ENCODE peak calls at places on chromosomes 16 and 17, in five cellular contexts. One of them, this sample, is unnamed.

GRCh38 chr17:53668854-53669253 is 153.9 kb upstream of the KIF2B start:
- DNase-seq in Peyer's patch: no peak
- DNase-seq in heart left ventricle: no peak
- DNase-seq in adrenal gland: no peak
- DNase-seq in mesenchymal stem cell: no peak
- DNase-seq in this sample: no peak

GRCh38 chr16:82899731-82900454 is 273.1 kb downstream of the CDH13 start:
- DNase-seq in Peyer's patch: no peak
- DNase-seq in heart left ventricle: no peak
- DNase-seq in adrenal gland: no peak
- DNase-seq in mesenchymal stem cell: no peak
- DNase-seq in this sample: no peak

GRCh38 chr17:82238562-82239201 is 9.8 kb downstream of the SLC16A3 start:
- DNase-seq in Peyer's patch: peak; percentile 93
- DNase-seq in heart left ventricle: peak; percentile 81
- DNase-seq in adrenal gland: peak; percentile 69
- DNase-seq in mesenchymal stem cell: no peak
- DNase-seq in this sample: peak; percentile 66

GRCh38 chr16:78537511-78537910 is 438.1 kb downstream of the WWOX start:
- DNase-seq in Peyer's patch: no peak
- DNase-seq in heart left ventricle: no peak
- DNase-seq in adrenal gland: no peak
- DNase-seq in mesenchymal stem cell: no peak
- DNase-seq in this sample: no peak

GRCh38 chr16:57732683-57733082 is 2.9 kb upstream of the KATNB1 start:
- DNase-seq in Peyer's patch: no peak
- DNase-seq in heart left ventricle: no peak
- DNase-seq in adrenal gland: no peak
- DNase-seq in mesenchymal stem cell: no peak
- DNase-seq in this sample: no peak

GRCh38 chr17:1037238-1037879 is 40.4 kb downstream of the TIMM22 start:
- DNase-seq in Peyer's patch: no peak
- DNase-seq in heart left ventricle: no peak
- DNase-seq in adrenal gland: no peak
- DNase-seq in mesenchymal stem cell: no peak
- DNase-seq in this sample: no peak

GRCh38 chr16:51237861-51238378 is 86.8 kb upstream of the SALL1 start:
- DNase-seq in Peyer's patch: no peak
- DNase-seq in heart left ventricle: no peak
- DNase-seq in adrenal gland: no peak
- DNase-seq in mesenchymal stem cell: no peak
- DNase-seq in this sample: no peak

GRCh38 chr17:46180895-46181279 is 12.3 kb downstream of the KANSL1 start:
- DNase-seq in Peyer's patch: no peak
- DNase-seq in heart left ventricle: no peak
- DNase-seq in adrenal gland: no peak
- DNase-seq in mesenchymal stem cell: no peak
- DNase-seq in this sample: no peak

GRCh38 chr17:34236341-34236892 is 18.7 kb upstream of the CCL2 start:
- DNase-seq in Peyer's patch: no peak
- DNase-seq in heart left ventricle: no peak
- DNase-seq in adrenal gland: no peak
- DNase-seq in mesenchymal stem cell: no peak
- DNase-seq in this sample: no peak

GRCh38 chr16:9072806-9073341 is 18.6 kb upstream of the HAPSTR1 start:
- DNase-seq in Peyer's patch: no peak
- DNase-seq in heart left ventricle: no peak
- DNase-seq in adrenal gland: no peak
- DNase-seq in mesenchymal stem cell: peak; percentile 92
- DNase-seq in this sample: peak; percentile 96

GRCh38 chr16:24130494-24131085 is 125.5 kb upstream of the CACNG3 start:
- DNase-seq in Peyer's patch: no peak
- DNase-seq in heart left ventricle: no peak
- DNase-seq in adrenal gland: no peak
- DNase-seq in mesenchymal stem cell: no peak
- DNase-seq in this sample: no peak

GRCh38 chr17:40453881-40454630 is 10.8 kb downstream of the IGFBP4 start:
- DNase-seq in Peyer's patch: no peak
- DNase-seq in heart left ventricle: no peak
- DNase-seq in adrenal gland: no peak
- DNase-seq in mesenchymal stem cell: no peak
- DNase-seq in this sample: peak; percentile 62

GRCh38 chr16:56228476-56228875 is 37.2 kb downstream of the GNAO1 start:
- DNase-seq in Peyer's patch: no peak
- DNase-seq in heart left ventricle: no peak
- DNase-seq in adrenal gland: no peak
- DNase-seq in mesenchymal stem cell: no peak
- DNase-seq in this sample: no peak

GRCh38 chr16:46607529-46607928 is 13.7 kb downstream of the SHCBP1 start:
- DNase-seq in Peyer's patch: no peak
- DNase-seq in heart left ventricle: no peak
- DNase-seq in adrenal gland: no peak
- DNase-seq in mesenchymal stem cell: peak; percentile 73
- DNase-seq in this sample: peak; percentile 76

GRCh38 chr17:75087558-75088453 is at the start of gene SLC16A5:
- DNase-seq in Peyer's patch: peak; percentile 93
- DNase-seq in heart left ventricle: peak; percentile 91
- DNase-seq in adrenal gland: peak; percentile 82
- DNase-seq in mesenchymal stem cell: peak; percentile 93
- DNase-seq in this sample: peak; percentile 55

GRCh38 chr16:17105239-17105721 is 365.5 kb downstream of the XYLT1 start:
- DNase-seq in Peyer's patch: no peak
- DNase-seq in heart left ventricle: no peak
- DNase-seq in adrenal gland: peak; percentile 26
- DNase-seq in mesenchymal stem cell: no peak
- DNase-seq in this sample: peak; percentile 2

GRCh38 chr16:31352344-31353115 is 2.4 kb upstream of the ITGAX start:
- DNase-seq in Peyer's patch: peak; percentile 62
- DNase-seq in heart left ventricle: no peak
- DNase-seq in adrenal gland: no peak
- DNase-seq in mesenchymal stem cell: no peak
- DNase-seq in this sample: no peak

GRCh38 chr17:51164911-51165679 is 1.1 kb upstream of the NME2 start:
- DNase-seq in Peyer's patch: no peak
- DNase-seq in heart left ventricle: no peak
- DNase-seq in adrenal gland: no peak
- DNase-seq in mesenchymal stem cell: no peak
- DNase-seq in this sample: no peak

GRCh38 chr17:39979865-39980401 is 674 bp upstream of the PSMD3 start:
- DNase-seq in Peyer's patch: peak; percentile 55
- DNase-seq in heart left ventricle: no peak
- DNase-seq in adrenal gland: no peak
- DNase-seq in mesenchymal stem cell: peak; percentile 74
- DNase-seq in this sample: peak; percentile 19

GRCh38 chr16:66049865-66050264 is 316.6 kb upstream of the CDH5 start:
- DNase-seq in Peyer's patch: no peak
- DNase-seq in heart left ventricle: no peak
- DNase-seq in adrenal gland: no peak
- DNase-seq in mesenchymal stem cell: no peak
- DNase-seq in this sample: no peak

GRCh38 chr17:36641877-36642845 is 40.8 kb downstream of the MRM1 start:
- DNase-seq in Peyer's patch: no peak
- DNase-seq in heart left ventricle: no peak
- DNase-seq in adrenal gland: no peak
- DNase-seq in mesenchymal stem cell: no peak
- DNase-seq in this sample: no peak

GRCh38 chr17:82956146-82956725 is 116.4 kb upstream of the ZNF750 start:
- DNase-seq in Peyer's patch: peak; percentile 37
- DNase-seq in heart left ventricle: no peak
- DNase-seq in adrenal gland: no peak
- DNase-seq in mesenchymal stem cell: no peak
- DNase-seq in this sample: no peak

GRCh38 chr16:7849891-7850290 is 517.2 kb downstream of the RBFOX1 start:
- DNase-seq in Peyer's patch: no peak
- DNase-seq in heart left ventricle: no peak
- DNase-seq in adrenal gland: no peak
- DNase-seq in mesenchymal stem cell: no peak
- DNase-seq in this sample: no peak

GRCh38 chr16:30063893-30064745 is 1.4 kb upstream of the ALDOA start:
- DNase-seq in Peyer's patch: peak; percentile 92
- DNase-seq in heart left ventricle: peak; percentile 85
- DNase-seq in adrenal gland: peak; percentile 79
- DNase-seq in mesenchymal stem cell: peak; percentile 49
- DNase-seq in this sample: peak; percentile 37

GRCh38 chr16:67150058-67150832 is 553 bp downstream of the B3GNT9 start:
- DNase-seq in Peyer's patch: no peak
- DNase-seq in heart left ventricle: no peak
- DNase-seq in adrenal gland: peak; percentile 58
- DNase-seq in mesenchymal stem cell: peak; percentile 76
- DNase-seq in this sample: peak; percentile 55

GRCh38 chr17:82561429-82562035 is 42.0 kb downstream of the FOXK2 start:
- DNase-seq in Peyer's patch: no peak
- DNase-seq in heart left ventricle: no peak
- DNase-seq in adrenal gland: no peak
- DNase-seq in mesenchymal stem cell: no peak
- DNase-seq in this sample: no peak

GRCh38 chr16:55000595-55000994 is 69.9 kb downstream of the IRX5 start:
- DNase-seq in Peyer's patch: no peak
- DNase-seq in heart left ventricle: no peak
- DNase-seq in adrenal gland: no peak
- DNase-seq in mesenchymal stem cell: no peak
- DNase-seq in this sample: no peak

GRCh38 chr16:83732536-83732935 is 75.2 kb upstream of the HSBP1 start:
- DNase-seq in Peyer's patch: no peak
- DNase-seq in heart left ventricle: no peak
- DNase-seq in adrenal gland: no peak
- DNase-seq in mesenchymal stem cell: no peak
- DNase-seq in this sample: no peak

GRCh38 chr16:80804061-80804450 is 342 bp downstream of the CDYL2 start:
- DNase-seq in Peyer's patch: peak; percentile 64
- DNase-seq in heart left ventricle: peak; percentile 46
- DNase-seq in adrenal gland: peak; percentile 56
- DNase-seq in mesenchymal stem cell: peak; percentile 42
- DNase-seq in this sample: peak; percentile 46

GRCh38 chr17:83199500-83200201 is 120.2 kb downstream of the METRNL start:
- DNase-seq in Peyer's patch: peak; percentile 76
- DNase-seq in heart left ventricle: peak; percentile 49
- DNase-seq in adrenal gland: peak; percentile 48
- DNase-seq in mesenchymal stem cell: no peak
- DNase-seq in this sample: peak; percentile 49

GRCh38 chr16:31453255-31454204 is 5.8 kb upstream of the ARMC5 start:
- DNase-seq in Peyer's patch: peak; percentile 87
- DNase-seq in heart left ventricle: no peak
- DNase-seq in adrenal gland: peak; percentile 79
- DNase-seq in mesenchymal stem cell: peak; percentile 85
- DNase-seq in this sample: peak; percentile 36

GRCh38 chr16:6684076-6684673 is 648.5 kb upstream of the RBFOX1 start:
- DNase-seq in Peyer's patch: no peak
- DNase-seq in heart left ventricle: no peak
- DNase-seq in adrenal gland: peak; percentile 16
- DNase-seq in mesenchymal stem cell: no peak
- DNase-seq in this sample: no peak

GRCh38 chr17:39097159-39097519 is 54.3 kb downstream of the PLXDC1 start:
- DNase-seq in Peyer's patch: no peak
- DNase-seq in heart left ventricle: no peak
- DNase-seq in adrenal gland: no peak
- DNase-seq in mesenchymal stem cell: no peak
- DNase-seq in this sample: no peak

GRCh38 chr16:728890-729744 is 2.2 kb downstream of the HAGHL start:
- DNase-seq in Peyer's patch: no peak
- DNase-seq in heart left ventricle: peak; percentile 20
- DNase-seq in adrenal gland: no peak
- DNase-seq in mesenchymal stem cell: peak; percentile 33
- DNase-seq in this sample: no peak
- H3K36me3 ChIP-seq in Peyer's patch: peaks cover 24% of the 10 kb centered on the region
- H3K36me3 ChIP-seq in heart left ventricle: no peaks in the 10 kb centered on the region
- H3K36me3 ChIP-seq in adrenal gland: peaks cover 24% of the 10 kb centered on the region
- H3K36me3 ChIP-seq in mesenchymal stem cell: peaks cover 20% of the 10 kb centered on the region
- H3K36me3 ChIP-seq in this sample: peaks cover 21% of the 10 kb centered on the region

DNA sequence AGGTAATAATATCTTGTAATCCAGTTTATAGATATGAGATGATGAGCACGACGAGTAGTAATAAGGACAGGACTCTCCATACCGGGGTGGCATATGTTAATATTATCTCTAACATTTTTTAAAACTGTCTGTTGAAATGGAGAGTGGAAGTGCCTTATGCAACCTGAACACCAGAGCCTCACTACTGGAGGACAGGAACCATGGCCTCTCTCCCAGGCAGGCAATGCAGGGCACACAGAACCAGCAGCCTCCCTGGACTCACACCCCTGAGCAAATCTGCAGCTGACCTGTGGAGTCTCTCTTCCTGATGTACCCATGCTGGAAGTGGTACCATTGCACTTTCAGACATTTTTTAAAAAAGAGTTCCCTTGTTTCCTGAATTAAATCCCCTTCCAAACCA is 55.2 kb upstream of the ERN1 start:
- DNase-seq in Peyer's patch: no peak
- DNase-seq in heart left ventricle: no peak
- DNase-seq in adrenal gland: no peak
- DNase-seq in mesenchymal stem cell: no peak
- DNase-seq in this sample: no peak
- H3K36me3 ChIP-seq in Peyer's patch: peaks cover 5% of the 10 kb centered on the region
- H3K36me3 ChIP-seq in heart left ventricle: no peaks in the 10 kb centered on the region
- H3K36me3 ChIP-seq in adrenal gland: no peaks in the 10 kb centered on the region
- H3K36me3 ChIP-seq in mesenchymal stem cell: peaks cover 22% of the 10 kb centered on the region
- H3K36me3 ChIP-seq in this sample: peaks cover 7% of the 10 kb centered on the region

GRCh38 chr16:49096191-49096945 is 185.3 kb downstream of the CBLN1 start:
- DNase-seq in Peyer's patch: no peak
- DNase-seq in heart left ventricle: no peak
- DNase-seq in adrenal gland: no peak
- DNase-seq in mesenchymal stem cell: no peak
- DNase-seq in this sample: no peak

GRCh38 chr16:49097964-49098363 is 183.7 kb downstream of the CBLN1 start:
- DNase-seq in Peyer's patch: no peak
- DNase-seq in heart left ventricle: no peak
- DNase-seq in adrenal gland: no peak
- DNase-seq in mesenchymal stem cell: no peak
- DNase-seq in this sample: no peak

GRCh38 chr16:49103298-49103697 is 178.3 kb downstream of the CBLN1 start:
- DNase-seq in Peyer's patch: no peak
- DNase-seq in heart left ventricle: no peak
- DNase-seq in adrenal gland: no peak
- DNase-seq in mesenchymal stem cell: no peak
- DNase-seq in this sample: no peak

GRCh38 chr16:49100366-49100765 is 181.3 kb downstream of the CBLN1 start:
- DNase-seq in Peyer's patch: no peak
- DNase-seq in heart left ventricle: no peak
- DNase-seq in adrenal gland: no peak
- DNase-seq in mesenchymal stem cell: no peak
- DNase-seq in this sample: no peak

GRCh38 chr16:49101997-49102396 is 179.6 kb downstream of the CBLN1 start:
- DNase-seq in Peyer's patch: no peak
- DNase-seq in heart left ventricle: no peak
- DNase-seq in adrenal gland: no peak
- DNase-seq in mesenchymal stem cell: no peak
- DNase-seq in this sample: no peak
- H3K36me3 ChIP-seq in Peyer's patch: no peaks in the 10 kb centered on the region
- H3K36me3 ChIP-seq in heart left ventricle: no peaks in the 10 kb centered on the region
- H3K36me3 ChIP-seq in adrenal gland: no peaks in the 10 kb centered on the region
- H3K36me3 ChIP-seq in mesenchymal stem cell: no peaks in the 10 kb centered on the region
- H3K36me3 ChIP-seq in this sample: no peaks in the 10 kb centered on the region

DNA sequence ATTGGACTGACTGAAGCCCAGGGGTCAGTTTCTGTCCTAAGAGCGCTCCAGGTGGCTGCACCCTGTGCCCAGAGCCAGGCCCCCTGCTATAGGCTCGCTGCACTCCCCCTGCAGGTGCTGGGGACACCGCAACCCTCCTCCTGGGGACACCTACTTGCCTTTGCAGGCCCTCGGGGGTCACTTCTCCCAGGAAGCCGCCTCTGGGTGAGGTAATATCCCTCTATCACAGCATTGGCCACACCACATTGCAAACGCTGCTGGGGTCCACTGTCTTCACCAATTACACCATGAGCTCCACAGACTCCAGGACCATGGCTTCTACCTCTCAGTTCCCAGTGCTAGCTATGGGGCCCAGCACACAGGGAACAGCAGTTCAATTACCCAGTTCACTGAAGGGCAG is 14.9 kb downstream of the USP36 start:
- DNase-seq in Peyer's patch: no peak
- DNase-seq in heart left ventricle: no peak
- DNase-seq in adrenal gland: no peak
- DNase-seq in mesenchymal stem cell: no peak
- DNase-seq in this sample: no peak
- H3K36me3 ChIP-seq in Peyer's patch: peaks cover 97% of the 10 kb centered on the region
- H3K36me3 ChIP-seq in heart left ventricle: peaks cover 2% of the 10 kb centered on the region
- H3K36me3 ChIP-seq in adrenal gland: peaks cover 94% of the 10 kb centered on the region
- H3K36me3 ChIP-seq in mesenchymal stem cell: peaks cover 91% of the 10 kb centered on the region
- H3K36me3 ChIP-seq in this sample: peaks cover 50% of the 10 kb centered on the region